ENCODE peak calls at places on chromosomes 5 and 9, in seven cellular contexts. One of them, this sample, is unnamed.

GRCh38 chr5:154287136-154287535 is 96.6 kb downstream of the GALNT10 start:
- DNase-seq in H9: peak; percentile 48
- DNase-seq in neuronal stem cell: no peak
- DNase-seq in mesendoderm: peak; percentile 93
- DNase-seq in IMR-90: peak; percentile 87
- DNase-seq in H1: peak; percentile 38
- DNase-seq in trophoblast cell: no peak
- DNase-seq in this sample: peak; percentile 63

GRCh38 chr9:112872019-112872418 is 18.7 kb downstream of the SLC46A2 start:
- DNase-seq in H9: no peak
- DNase-seq in neuronal stem cell: no peak
- DNase-seq in mesendoderm: no peak
- DNase-seq in IMR-90: no peak
- DNase-seq in H1: no peak
- DNase-seq in trophoblast cell: no peak
- DNase-seq in this sample: no peak

GRCh38 chr5:151580858-151581257 is 10.3 kb downstream of the FAT2 start:
- DNase-seq in H9: peak; percentile 59
- DNase-seq in neuronal stem cell: no peak
- DNase-seq in mesendoderm: peak; percentile 57
- DNase-seq in IMR-90: no peak
- DNase-seq in H1: no peak
- DNase-seq in trophoblast cell: peak; percentile 41
- DNase-seq in this sample: no peak

GRCh38 chr9:134163374-134164196 is 779 bp downstream of the RNU6ATAC start:
- DNase-seq in H9: peak; percentile 56
- DNase-seq in neuronal stem cell: peak; percentile 36
- DNase-seq in mesendoderm: peak; percentile 75
- DNase-seq in IMR-90: peak; percentile 22
- DNase-seq in H1: no peak
- DNase-seq in trophoblast cell: peak; percentile 95
- DNase-seq in this sample: no peak

GRCh38 chr9:119736478-119737454 is 367.5 kb upstream of the BRINP1 start:
- DNase-seq in H9: no peak
- DNase-seq in neuronal stem cell: no peak
- DNase-seq in mesendoderm: no peak
- DNase-seq in IMR-90: no peak
- DNase-seq in H1: no peak
- DNase-seq in trophoblast cell: no peak
- DNase-seq in this sample: no peak

GRCh38 chr5:74206571-74207550 is 433.7 kb downstream of the ENC1 start:
- DNase-seq in H9: no peak
- DNase-seq in neuronal stem cell: no peak
- DNase-seq in mesendoderm: no peak
- DNase-seq in IMR-90: peak; percentile 78
- DNase-seq in H1: peak; percentile 3
- DNase-seq in trophoblast cell: no peak
- DNase-seq in this sample: no peak

GRCh38 chr9:7510209-7510608 is 289.4 kb downstream of the DMAC1 start:
- DNase-seq in H9: no peak
- DNase-seq in neuronal stem cell: no peak
- DNase-seq in mesendoderm: no peak
- DNase-seq in IMR-90: no peak
- DNase-seq in H1: no peak
- DNase-seq in trophoblast cell: no peak
- DNase-seq in this sample: no peak

GRCh38 chr5:71680510-71680909 is 38.6 kb upstream of the CARTPT start:
- DNase-seq in H9: no peak
- DNase-seq in neuronal stem cell: no peak
- DNase-seq in mesendoderm: no peak
- DNase-seq in IMR-90: no peak
- DNase-seq in H1: no peak
- DNase-seq in trophoblast cell: no peak
- DNase-seq in this sample: no peak

GRCh38 chr5:86679529-86679928 is 61.8 kb downstream of the COX7C start:
- DNase-seq in H9: no peak
- DNase-seq in neuronal stem cell: peak; percentile 9
- DNase-seq in mesendoderm: peak; percentile 55
- DNase-seq in IMR-90: peak; percentile 87
- DNase-seq in H1: no peak
- DNase-seq in trophoblast cell: peak; percentile 61
- DNase-seq in this sample: peak; percentile 78

GRCh38 chr9:88773627-88774244 is 217.5 kb upstream of the S1PR3 start:
- DNase-seq in H9: no peak
- DNase-seq in neuronal stem cell: no peak
- DNase-seq in mesendoderm: peak; percentile 74
- DNase-seq in IMR-90: peak; percentile 63
- DNase-seq in H1: no peak
- DNase-seq in trophoblast cell: no peak
- DNase-seq in this sample: peak; percentile 83

GRCh38 chr5:3609120-3609681 is 13.6 kb downstream of the IRX1 start:
- DNase-seq in H9: no peak
- DNase-seq in neuronal stem cell: no peak
- DNase-seq in mesendoderm: no peak
- DNase-seq in IMR-90: no peak
- DNase-seq in H1: no peak
- DNase-seq in trophoblast cell: no peak
- DNase-seq in this sample: no peak

GRCh38 chr9:131397100-131397790 is 3.4 kb downstream of the PRRC2B start:
- DNase-seq in H9: peak; percentile 60
- DNase-seq in neuronal stem cell: no peak
- DNase-seq in mesendoderm: peak; percentile 96
- DNase-seq in IMR-90: peak; percentile 48
- DNase-seq in H1: no peak
- DNase-seq in trophoblast cell: peak; percentile 75
- DNase-seq in this sample: peak; percentile 48

GRCh38 chr9:131399972-131400371 is 6.1 kb downstream of the PRRC2B start:
- DNase-seq in H9: no peak
- DNase-seq in neuronal stem cell: no peak
- DNase-seq in mesendoderm: no peak
- DNase-seq in IMR-90: no peak
- DNase-seq in H1: no peak
- DNase-seq in trophoblast cell: no peak
- DNase-seq in this sample: no peak

GRCh38 chr9:131395745-131396479 is 2.0 kb downstream of the PRRC2B start:
- DNase-seq in H9: no peak
- DNase-seq in neuronal stem cell: no peak
- DNase-seq in mesendoderm: no peak
- DNase-seq in IMR-90: no peak
- DNase-seq in H1: no peak
- DNase-seq in trophoblast cell: no peak
- DNase-seq in this sample: no peak

GRCh38 chr9:131396626-131397025 is 2.7 kb downstream of the PRRC2B start:
- DNase-seq in H9: no peak
- DNase-seq in neuronal stem cell: no peak
- DNase-seq in mesendoderm: no peak
- DNase-seq in IMR-90: no peak
- DNase-seq in H1: no peak
- DNase-seq in trophoblast cell: no peak
- DNase-seq in this sample: no peak

GRCh38 chr9:131398204-131398603 is 4.3 kb downstream of the PRRC2B start:
- DNase-seq in H9: no peak
- DNase-seq in neuronal stem cell: no peak
- DNase-seq in mesendoderm: no peak
- DNase-seq in IMR-90: no peak
- DNase-seq in H1: no peak
- DNase-seq in trophoblast cell: no peak
- DNase-seq in this sample: no peak
- H3K27ac ChIP-seq in H9: peak overlapping the region; percentile 4
- H3K27ac ChIP-seq in neuronal stem cell: peak overlapping the region; percentile 25
- H3K27ac ChIP-seq in mesendoderm: no peak overlapping the region
- H3K27ac ChIP-seq in IMR-90: no peak overlapping the region
- H3K27ac ChIP-seq in H1: no peak overlapping the region
- H3K27ac ChIP-seq in trophoblast cell: peak overlapping the region; percentile 0
- H3K27ac ChIP-seq in this sample: peak overlapping the region; percentile 3

DNA sequence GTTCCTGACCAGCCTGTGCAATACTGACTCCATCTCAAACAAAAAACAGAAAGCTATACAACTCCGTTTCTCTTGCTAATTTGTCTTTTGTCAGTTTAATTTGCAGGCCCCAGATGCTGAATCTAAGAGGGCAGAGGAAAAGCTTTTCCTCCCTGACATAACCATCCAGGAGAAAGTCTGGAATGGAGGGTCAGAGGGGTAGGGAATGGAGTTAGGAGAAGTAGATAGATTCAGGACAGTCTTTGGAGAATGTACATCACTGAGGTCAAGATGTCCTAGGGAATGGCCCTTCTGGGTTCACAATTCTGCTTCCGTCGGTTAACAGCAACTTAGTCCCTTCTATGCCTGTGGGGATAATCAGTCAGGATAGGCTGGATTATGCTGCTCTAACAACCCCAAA is 6.6 kb upstream of the SQSTM1 start:
- DNase-seq in H9: no peak
- DNase-seq in neuronal stem cell: no peak
- DNase-seq in mesendoderm: no peak
- DNase-seq in IMR-90: no peak
- DNase-seq in H1: no peak
- DNase-seq in trophoblast cell: no peak
- DNase-seq in this sample: no peak
- H2BK120ac ChIP-seq in H9: no peak overlapping the region
- H2BK120ac ChIP-seq in neuronal stem cell: no peak overlapping the region
- H2BK120ac ChIP-seq in mesendoderm: no peak overlapping the region
- H2BK120ac ChIP-seq in IMR-90: no peak overlapping the region
- H2BK120ac ChIP-seq in H1: no peak overlapping the region
- H2BK120ac ChIP-seq in trophoblast cell: no peak overlapping the region
- H2BK120ac ChIP-seq in this sample: no peak overlapping the region

GRCh38 chr9:34647651-34648050 is 1.2 kb downstream of the GALT start:
- DNase-seq in H9: no peak
- DNase-seq in neuronal stem cell: no peak
- DNase-seq in mesendoderm: no peak
- DNase-seq in IMR-90: no peak
- DNase-seq in H1: no peak
- DNase-seq in trophoblast cell: no peak
- DNase-seq in this sample: no peak
- H3K18ac ChIP-seq in H9: no peak overlapping the region
- H3K18ac ChIP-seq in neuronal stem cell: no peak overlapping the region
- H3K18ac ChIP-seq in mesendoderm: no peak overlapping the region
- H3K18ac ChIP-seq in IMR-90: no peak overlapping the region
- H3K18ac ChIP-seq in H1: no peak overlapping the region
- H3K18ac ChIP-seq in trophoblast cell: peak overlapping the region; percentile 44
- H3K18ac ChIP-seq in this sample: no peak overlapping the region

DNA sequence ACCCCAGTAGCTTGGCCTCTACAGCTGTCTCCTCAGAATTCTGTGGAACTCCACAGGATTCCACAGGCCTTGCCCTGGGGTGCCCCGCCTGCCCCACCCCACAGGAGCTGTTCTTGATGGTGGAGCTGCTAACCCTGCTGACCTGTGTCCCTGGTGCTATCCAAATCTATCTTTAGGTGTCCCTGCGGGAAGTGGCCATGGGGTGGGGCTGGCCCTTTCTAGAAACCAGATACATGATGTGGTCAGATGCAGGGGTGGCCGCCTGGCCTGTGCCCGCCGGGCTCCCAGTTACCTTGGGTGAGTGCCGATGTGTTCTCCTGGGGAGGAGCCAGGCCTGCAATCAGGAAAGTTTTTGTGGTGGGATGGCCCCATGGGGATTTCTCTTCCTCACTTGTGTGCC is 34.2 kb downstream of the WNK2 start:
- DNase-seq in H9: no peak
- DNase-seq in neuronal stem cell: no peak
- DNase-seq in mesendoderm: no peak
- DNase-seq in IMR-90: no peak
- DNase-seq in H1: no peak
- DNase-seq in trophoblast cell: no peak
- DNase-seq in this sample: no peak
- H3K27ac ChIP-seq in H9: no peak overlapping the region
- H3K27ac ChIP-seq in neuronal stem cell: no peak overlapping the region
- H3K27ac ChIP-seq in mesendoderm: no peak overlapping the region
- H3K27ac ChIP-seq in IMR-90: no peak overlapping the region
- H3K27ac ChIP-seq in H1: no peak overlapping the region
- H3K27ac ChIP-seq in trophoblast cell: no peak overlapping the region
- H3K27ac ChIP-seq in this sample: no peak overlapping the region

GRCh38 chr5:115456539-115456938 is 88.0 kb downstream of the FEM1C start:
- DNase-seq in H9: no peak
- DNase-seq in neuronal stem cell: no peak
- DNase-seq in mesendoderm: no peak
- DNase-seq in IMR-90: no peak
- DNase-seq in H1: no peak
- DNase-seq in trophoblast cell: no peak
- DNase-seq in this sample: no peak

GRCh38 chr5:115457574-115457973 is 87.0 kb downstream of the FEM1C start:
- DNase-seq in H9: no peak
- DNase-seq in neuronal stem cell: no peak
- DNase-seq in mesendoderm: no peak
- DNase-seq in IMR-90: no peak
- DNase-seq in H1: no peak
- DNase-seq in trophoblast cell: no peak
- DNase-seq in this sample: no peak

GRCh38 chr5:115456056-115456455 is 88.5 kb downstream of the FEM1C start:
- DNase-seq in H9: no peak
- DNase-seq in neuronal stem cell: no peak
- DNase-seq in mesendoderm: no peak
- DNase-seq in IMR-90: no peak
- DNase-seq in H1: no peak
- DNase-seq in trophoblast cell: no peak
- DNase-seq in this sample: peak; percentile 41

GRCh38 chr5:115459844-115460243 is 84.7 kb downstream of the FEM1C start:
- DNase-seq in H9: no peak
- DNase-seq in neuronal stem cell: no peak
- DNase-seq in mesendoderm: no peak
- DNase-seq in IMR-90: peak; percentile 61
- DNase-seq in H1: no peak
- DNase-seq in trophoblast cell: no peak
- DNase-seq in this sample: peak; percentile 47

DNA sequence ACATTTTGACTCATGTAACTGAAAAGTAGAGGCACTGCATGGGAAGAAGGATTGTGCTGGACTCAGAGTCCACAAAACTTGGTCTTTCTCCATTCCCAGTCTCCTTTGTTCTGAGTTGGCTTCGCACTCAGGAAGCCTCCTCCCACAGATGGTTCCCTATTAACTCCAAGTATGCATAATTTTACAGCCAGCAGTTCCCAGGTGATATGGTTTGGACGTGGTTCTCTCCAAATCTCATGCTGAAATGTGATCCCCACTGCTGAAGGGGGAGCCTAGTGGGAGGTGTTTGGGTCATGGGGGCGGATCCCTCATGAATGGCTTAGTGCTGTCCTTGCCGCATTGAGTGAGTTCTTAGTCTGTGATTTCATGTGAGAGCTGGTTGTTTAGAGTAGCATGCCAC is 86.6 kb downstream of the FEM1C start:
- DNase-seq in H9: no peak
- DNase-seq in neuronal stem cell: no peak
- DNase-seq in mesendoderm: peak; percentile 20
- DNase-seq in IMR-90: no peak
- DNase-seq in H1: no peak
- DNase-seq in trophoblast cell: no peak
- DNase-seq in this sample: no peak
- H2BK120ac ChIP-seq in H9: no peak overlapping the region
- H2BK120ac ChIP-seq in neuronal stem cell: no peak overlapping the region
- H2BK120ac ChIP-seq in mesendoderm: no peak overlapping the region
- H2BK120ac ChIP-seq in IMR-90: no peak overlapping the region
- H2BK120ac ChIP-seq in H1: no peak overlapping the region
- H2BK120ac ChIP-seq in trophoblast cell: no peak overlapping the region
- H2BK120ac ChIP-seq in this sample: no peak overlapping the region

GRCh38 chr5:6710078-6710477 is 3.2 kb upstream of the TENT4A start:
- DNase-seq in H9: no peak
- DNase-seq in neuronal stem cell: no peak
- DNase-seq in mesendoderm: no peak
- DNase-seq in IMR-90: no peak
- DNase-seq in H1: no peak
- DNase-seq in trophoblast cell: peak; percentile 60
- DNase-seq in this sample: no peak
- H3K18ac ChIP-seq in H9: no peak overlapping the region
- H3K18ac ChIP-seq in neuronal stem cell: no peak overlapping the region
- H3K18ac ChIP-seq in mesendoderm: no peak overlapping the region
- H3K18ac ChIP-seq in IMR-90: no peak overlapping the region
- H3K18ac ChIP-seq in H1: no peak overlapping the region
- H3K18ac ChIP-seq in trophoblast cell: no peak overlapping the region
- H3K18ac ChIP-seq in this sample: no peak overlapping the region

GRCh38 chr5:149036970-149037369 is 25.9 kb downstream of the SH3TC2 start:
- DNase-seq in H9: no peak
- DNase-seq in neuronal stem cell: no peak
- DNase-seq in mesendoderm: no peak
- DNase-seq in IMR-90: peak; percentile 44
- DNase-seq in H1: no peak
- DNase-seq in trophoblast cell: peak; percentile 31
- DNase-seq in this sample: no peak
- H3K27ac ChIP-seq in H9: no peak overlapping the region
- H3K27ac ChIP-seq in neuronal stem cell: no peak overlapping the region
- H3K27ac ChIP-seq in mesendoderm: no peak overlapping the region
- H3K27ac ChIP-seq in IMR-90: no peak overlapping the region
- H3K27ac ChIP-seq in H1: no peak overlapping the region
- H3K27ac ChIP-seq in trophoblast cell: no peak overlapping the region
- H3K27ac ChIP-seq in this sample: no peak overlapping the region